ENCODE peak calls at places on chromosomes 1 and 21, in ten cellular contexts. C is endothelial cell; O is fibroblast of villous mesenchyme; T is stimulated activated naive CD4-positive, alpha-beta T cell; N is activated effector memory CD4-positive, alpha-beta T cell treated with Interleukin-2 at 50 U/mL for 16 hours; K is germinal center; V is mucosa of gallbladder; I is stimulated activated CD8-positive, alpha-beta memory T cell treated with anti-CD3 and anti-CD28 coated beads, Interleukin-4, amount 100 ng/mL, for 1 hour; Q is CD4-positive, CD25-positive, alpha-beta regulatory T cell; D is activated CD4-positive, alpha-beta T cell treated with anti-CD3 and anti-CD28 coated beads, Interleukin-2, amount 50 U/mL, for 24 hours. R is an unnamed sample.

GRCh38 chr21:17853393-17854275 is 34.5 kb upstream of the C21orf91 start:
- DNase-seq in C (no peak), O (no peak), T (no peak), N (no peak), K (no peak), V (no peak), I (no peak), Q (no peak), D (no peak), R (no peak)

GRCh38 chr21:28605138-28605537 is 387.5 kb downstream of the LTN1 start:
- DNase-seq in C (no peak), O (no peak), T (no peak), N (no peak), K (peak; percentile 68), V (no peak), I (no peak), Q (peak; percentile 64), D (no peak), R (no peak)

GRCh38 chr1:220514256-220514655 is 13.7 kb upstream of the MARK1 start:
- DNase-seq in C (no peak), O (no peak), T (no peak), N (no peak), K (no peak), V (no peak), I (no peak), Q (no peak), D (no peak), R (no peak)

GRCh38 chr1:218048828-218049227 is 236.3 kb upstream of the RRP15 start:
- DNase-seq in C (no peak), O (no peak), T (no peak), N (no peak), K (no peak), V (no peak), I (no peak), Q (no peak), D (no peak), R (no peak)

GRCh38 chr1:59596432-59596831 is 218.3 kb upstream of the HOOK1 start:
- DNase-seq in C (no peak), O (peak; percentile 87), T (no peak), N (no peak), K (no peak), V (peak; percentile 38), I (no peak), Q (no peak), D (no peak), R (no peak)

GRCh38 chr1:14571810-14572767 is 26.4 kb upstream of the KAZN start:
- DNase-seq in C (peak; percentile 56), O (no peak), T (no peak), N (no peak), K (no peak), V (no peak), I (no peak), Q (no peak), D (no peak), R (no peak)

GRCh38 chr1:27341525-27342252 is at the start of gene SYTL1:
- DNase-seq in C (peak; percentile 48), O (peak; percentile 47), T (peak; percentile 25), N (peak; percentile 64), K (peak; percentile 88), V (peak; percentile 50), I (no peak), Q (peak; percentile 71), D (no peak), R (peak; percentile 58)

GRCh38 chr1:205870236-205870635 is 20.3 kb upstream of the PM20D1 start:
- DNase-seq in C (no peak), O (no peak), T (no peak), N (no peak), K (no peak), V (no peak), I (no peak), Q (no peak), D (no peak), R (no peak)

GRCh38 chr1:231194476-231194842 is 32.6 kb downstream of the TRIM67 start:
- DNase-seq in C (no peak), O (no peak), T (no peak), N (no peak), K (no peak), V (no peak), I (no peak), Q (no peak), D (no peak), R (no peak)

GRCh38 chr1:35573198-35573775 is at the start of gene TFAP2E:
- DNase-seq in C (peak; percentile 50), O (peak; percentile 36), T (no peak), N (no peak), K (peak; percentile 34), V (no peak), I (no peak), Q (no peak), D (no peak), R (no peak)

GRCh38 chr1:87334351-87335174 is 5.9 kb downstream of the LMO4 start:
- DNase-seq in C (peak; percentile 58), O (peak; percentile 63), T (no peak), N (no peak), K (peak; percentile 60), V (peak; percentile 10), I (no peak), Q (no peak), D (no peak), R (no peak)

GRCh38 chr1:119467857-119468666 is 38.9 kb upstream of the HSD3B1 start:
- DNase-seq in C (no peak), O (no peak), T (no peak), N (no peak), K (no peak), V (no peak), I (no peak), Q (no peak), D (no peak), R (no peak)

GRCh38 chr1:69700770-69701169 is 133.0 kb downstream of the LRRC7 start:
- DNase-seq in C (peak; percentile 66), O (peak; percentile 22), T (no peak), N (no peak), K (no peak), V (no peak), I (no peak), Q (no peak), D (no peak), R (no peak)

GRCh38 chr1:91550961-91551360 is 50.3 kb downstream of the CDC7 start:
- DNase-seq in C (no peak), O (no peak), T (no peak), N (no peak), K (no peak), V (no peak), I (no peak), Q (peak; percentile 34), D (no peak), R (no peak)

GRCh38 chr1:43933386-43934278 is at the start of gene ARTN:
- DNase-seq in C (peak; percentile 30), O (no peak), T (no peak), N (no peak), K (no peak), V (no peak), I (no peak), Q (no peak), D (no peak), R (no peak)

GRCh38 chr1:180144659-180145357 is 9.9 kb upstream of the QSOX1 start:
- DNase-seq in C (no peak), O (no peak), T (no peak), N (no peak), K (no peak), V (no peak), I (no peak), Q (no peak), D (no peak), R (no peak)

GRCh38 chr1:215146252-215146975 is 63.9 kb downstream of the KCNK2 start:
- DNase-seq in C (peak; percentile 7), O (peak; percentile 58), T (no peak), N (no peak), K (no peak), V (peak; percentile 11), I (no peak), Q (no peak), D (no peak), R (peak; percentile 18)

GRCh38 chr1:87956072-87956471 is 627.4 kb downstream of the LMO4 start:
- DNase-seq in C (no peak), O (peak; percentile 80), T (no peak), N (no peak), K (no peak), V (peak; percentile 33), I (no peak), Q (no peak), D (no peak), R (no peak)

GRCh38 chr1:1619917-1620361 is 4.6 kb downstream of the MIB2 start:
- DNase-seq in C (peak; percentile 54), O (no peak), T (no peak), N (no peak), K (no peak), V (no peak), I (no peak), Q (no peak), D (no peak), R (no peak)

GRCh38 chr1:10495942-10496341 is 21.2 kb downstream of the PEX14 start:
- DNase-seq in C (no peak), O (no peak), T (peak; percentile 36), N (no peak), K (no peak), V (no peak), I (no peak), Q (no peak), D (no peak), R (peak; percentile 33)

GRCh38 chr1:94014635-94015488 is 105.6 kb upstream of the GCLM start:
- DNase-seq in C (no peak), O (no peak), T (no peak), N (no peak), K (no peak), V (no peak), I (no peak), Q (no peak), D (no peak), R (no peak)

GRCh38 chr1:28666806-28667205 is 1.8 kb upstream of the GMEB1 start:
- DNase-seq in C (no peak), O (no peak), T (no peak), N (no peak), K (no peak), V (no peak), I (no peak), Q (no peak), D (no peak), R (no peak)

GRCh38 chr1:39609618-39610331 is 29.7 kb downstream of the HEYL start:
- DNase-seq in C (peak; percentile 82), O (no peak), T (no peak), N (peak; percentile 68), K (peak; percentile 83), V (peak; percentile 37), I (peak; percentile 59), Q (peak; percentile 63), D (peak; percentile 72), R (peak; percentile 74)

GRCh38 chr1:243268751-243269460 is 13.1 kb downstream of the SDCCAG8 start:
- DNase-seq in C (no peak), O (peak; percentile 69), T (no peak), N (no peak), K (no peak), V (no peak), I (no peak), Q (no peak), D (no peak), R (no peak)

GRCh38 chr1:203682401-203683383 is 56.1 kb downstream of the ATP2B4 start:
- DNase-seq in C (peak; percentile 57), O (no peak), T (peak; percentile 46), N (peak; percentile 34), K (peak; percentile 24), V (no peak), I (peak; percentile 16), Q (peak; percentile 86), D (peak; percentile 47), R (peak; percentile 28)

GRCh38 chr1:66624412-66625060 is 90.6 kb downstream of the SGIP1 start:
- DNase-seq in C (no peak), O (peak; percentile 76), T (no peak), N (no peak), K (no peak), V (no peak), I (no peak), Q (no peak), D (no peak), R (no peak)

GRCh38 chr1:233459968-233460367 is 132.4 kb downstream of the MAP3K21 start:
- DNase-seq in C (no peak), O (no peak), T (no peak), N (no peak), K (no peak), V (no peak), I (no peak), Q (no peak), D (no peak), R (no peak)

GRCh38 chr1:79355073-79355472 is 348.5 kb upstream of the ADGRL4 start:
- DNase-seq in C (no peak), O (peak; percentile 22), T (no peak), N (no peak), K (no peak), V (peak; percentile 20), I (no peak), Q (no peak), D (no peak), R (no peak)

R was measured in naive thymus-derived CD8-positive, alpha-beta T cell.